ENCODE peak calls at places on chromosomes 7 and 10, in five cellular contexts. G, O, F, I and W are unnamed samples.

GRCh38 chr10:112026438-112026837 is 157.1 kb downstream of the GPAM start:
- DNase-seq in I (no peak), F (no peak), G (no peak), O (no peak), W (no peak)

GRCh38 chr10:126016156-126016805 is 119.9 kb downstream of the FANK1 start:
- DNase-seq in I (no peak), G (no peak), O (no peak), F (no peak), W (no peak)

GRCh38 chr7:99918959-99919813 is at the start of gene TRIM4:
- DNase-seq in O (peak), I (peak), F (peak), G (peak), W (peak)

GRCh38 chr10:102796407-102797176 is 40.6 kb downstream of the CYP17A1 start:
- DNase-seq in F (peak), I (peak), O (no peak), G (peak), W (peak)

GRCh38 chr10:63528084-63528744 is 7.0 kb downstream of the REEP3 start:
- DNase-seq in I (no peak), F (no peak), O (no peak), G (no peak), W (no peak)

GRCh38 chr10:21083861-21084260 is 186.8 kb upstream of the NEBL start:
- DNase-seq in G (no peak), O (no peak), F (no peak), I (no peak), W (no peak)

GRCh38 chr7:121901026-121901425 is 28.1 kb downstream of the PTPRZ1 start:
- DNase-seq in I (no peak), G (no peak), F (no peak), O (no peak), W (no peak)

GRCh38 chr7:129053938-129054437 is 923 bp downstream of the TNPO3 start:
- DNase-seq in G (no peak), F (no peak), O (peak), I (no peak), W (peak)

GRCh38 chr10:28906934-28907333 is 229.6 kb downstream of the BAMBI start:
- DNase-seq in I (no peak), G (no peak), O (no peak), F (no peak), W (no peak)

GRCh38 chr10:95354130-95354529 is 63.3 kb upstream of the PDLIM1 start:
- DNase-seq in O (no peak), I (no peak), F (no peak), G (no peak), W (no peak)

GRCh38 chr10:61974611-61975010 is 73.1 kb downstream of the ARID5B start:
- DNase-seq in I (peak), F (no peak), G (no peak), O (no peak), W (no peak)

GRCh38 chr10:132657737-132658136 is 120.2 kb downstream of the INPP5A start:
- DNase-seq in O (no peak), I (no peak), F (no peak), G (no peak), W (no peak)

GRCh38 chr10:26881600-26882331 is 21.0 kb upstream of the ABI1 start:
- DNase-seq in I (no peak), F (no peak), G (no peak), O (no peak), W (no peak)

GRCh38 chr7:107891619-107892366 is 810 bp downstream of the DLD start:
- DNase-seq in F (no peak), O (no peak), I (no peak), G (no peak), W (no peak)

GRCh38 chr10:91162050-91162494 is 58.4 kb upstream of the PCGF5 start:
- DNase-seq in I (no peak), G (peak), O (no peak), F (no peak), W (no peak)

GRCh38 chr7:76267107-76267834 is 35.2 kb upstream of the HSPB1 start:
- DNase-seq in I (no peak), O (no peak), F (no peak), G (no peak), W (no peak)

GRCh38 chr7:74141705-74142104 is 32.5 kb upstream of the EIF4H start:
- DNase-seq in G (no peak), I (no peak), O (no peak), F (no peak), W (no peak)

GRCh38 chr7:131603932-131604331 is 47.5 kb upstream of the PODXL start:
- DNase-seq in O (no peak), G (no peak), F (no peak), I (no peak), W (no peak)

GRCh38 chr10:10045765-10046028 is 972.0 kb upstream of the CELF2 start:
- DNase-seq in G (no peak), O (no peak), I (no peak), F (no peak), W (no peak)

GRCh38 chr7:29807179-29807841 is 1.0 kb downstream of the WIPF3 start:
- DNase-seq in I (peak), G (no peak), O (no peak), F (no peak), W (peak)
- TF ChIP-seq CTCF in I (no peak), G (no peak), O (peak), F (no peak), W (no peak)

GRCh38 chr7:12923971-12924370 is 236.5 kb downstream of the ARL4A start:
- DNase-seq in F (no peak), I (peak), O (peak), G (no peak), W (no peak)
- H3K27ac ChIP-seq in F (no peak), I (no peak), O (no peak), G (no peak), W (no peak)

GRCh38 chr10:5582736-5583135 is 58.0 kb downstream of the CALML3 start:
- DNase-seq in I (no peak), F (no peak), G (no peak), O (no peak), W (no peak)
- TF ChIP-seq CTCF in I (no peak), F (no peak), G (no peak), O (no peak), W (no peak)

DNA sequence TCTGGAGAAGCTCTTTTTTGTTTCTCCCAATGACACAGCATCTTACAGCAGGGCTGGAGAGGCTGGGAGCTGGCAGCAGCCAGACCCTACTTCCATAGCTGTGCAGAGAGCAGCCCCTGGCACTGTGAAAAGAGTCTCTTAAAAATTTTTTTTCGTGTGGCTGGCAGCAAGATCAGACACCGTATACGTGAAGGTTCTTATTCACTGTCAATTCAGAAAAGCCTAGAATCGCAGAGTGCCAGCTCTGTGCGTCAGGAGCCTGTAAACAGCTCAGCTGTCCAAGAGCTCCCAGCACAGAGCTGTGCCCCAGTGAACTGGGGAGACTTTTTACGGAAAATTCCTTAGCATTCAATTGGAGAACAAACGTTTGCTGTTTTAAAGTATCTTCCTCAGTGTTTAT is 6.5 kb downstream of the BAG3 start:
- DNase-seq in G (no peak), F (no peak), O (no peak), I (no peak), W (no peak)
- H3K27ac ChIP-seq in G (peak), F (no peak), O (peak), I (no peak), W (no peak)

GRCh38 chr10:105729428-105729827 is 1088.3 kb downstream of the SORCS3 start:
- DNase-seq in O (no peak), F (no peak), I (peak), G (no peak), W (no peak)

GRCh38 chr10:105725007-105725406 is 1083.9 kb downstream of the SORCS3 start:
- DNase-seq in F (no peak), G (no peak), O (no peak), I (no peak), W (no peak)

GRCh38 chr10:105726149-105726548 is 1085.1 kb downstream of the SORCS3 start:
- DNase-seq in I (no peak), F (no peak), G (no peak), O (no peak), W (no peak)

GRCh38 chr10:105727131-105727530 is 1086.0 kb downstream of the SORCS3 start:
- DNase-seq in I (no peak), G (no peak), F (no peak), O (no peak), W (no peak)
- TF ChIP-seq CTCF in I (no peak), G (no peak), F (no peak), O (no peak), W (no peak)

DNA sequence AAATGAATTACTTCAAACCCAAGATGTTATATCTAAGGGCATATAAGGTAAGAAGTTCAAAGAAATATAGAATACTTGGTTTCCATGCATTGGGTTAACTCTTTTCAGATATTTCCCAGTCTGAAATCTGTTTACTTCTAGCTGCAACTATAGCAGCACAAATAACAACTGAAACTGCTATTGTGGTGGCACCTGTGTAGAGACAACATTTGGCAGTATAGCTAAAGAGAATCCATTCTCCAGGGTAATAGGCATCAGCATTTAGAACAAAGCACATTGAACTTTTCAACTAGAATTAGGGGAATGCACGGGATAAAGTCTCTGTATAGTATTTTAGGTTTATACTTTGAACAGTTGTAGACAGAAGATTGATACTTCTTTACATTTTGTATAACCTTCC is 19.7 kb upstream of the CALCR start:
- DNase-seq in F (no peak), I (no peak), G (no peak), O (no peak), W (no peak)
- H3K27ac ChIP-seq in F (no peak), I (no peak), G (no peak), O (no peak), W (no peak)

GRCh38 chr7:146773506-146773905 is 656.9 kb downstream of the CNTNAP2 start:
- DNase-seq in G (no peak), O (no peak), F (no peak), I (no peak), W (no peak)

GRCh38 chr7:146768941-146769340 is 652.3 kb downstream of the CNTNAP2 start:
- DNase-seq in G (no peak), I (no peak), O (no peak), F (no peak), W (no peak)

DNA sequence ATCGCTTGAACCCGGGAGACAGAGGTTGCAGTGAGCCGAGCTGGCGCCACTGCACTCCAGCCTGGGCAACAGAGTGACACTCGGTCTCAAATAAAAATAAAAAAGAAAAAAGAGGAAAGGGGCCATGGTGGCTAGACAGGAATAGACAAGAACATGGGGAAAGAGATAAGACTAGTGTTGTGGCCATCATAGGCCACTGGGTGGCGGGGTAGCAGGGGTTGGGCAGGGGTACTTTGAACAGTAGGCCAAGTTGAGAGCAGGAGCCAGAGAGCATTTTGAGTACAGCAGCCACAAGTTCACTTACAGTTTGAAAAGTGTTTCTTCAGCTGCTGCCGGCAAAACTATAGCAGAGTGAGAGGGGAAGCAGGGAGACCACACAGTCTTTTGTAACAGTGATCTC is 656.0 kb downstream of the CNTNAP2 start:
- DNase-seq in I (no peak), F (no peak), O (no peak), G (no peak), W (no peak)
- TF ChIP-seq CTCF in I (no peak), F (no peak), O (peak), G (no peak), W (no peak)

GRCh38 chr7:156374335-156374734 is 266.2 kb upstream of the RNF32 start:
- DNase-seq in G (no peak), O (no peak), I (no peak), F (no peak), W (no peak)

GRCh38 chr7:156376317-156376716 is 264.3 kb upstream of the RNF32 start:
- DNase-seq in I (no peak), G (no peak), O (no peak), F (no peak), W (no peak)

GRCh38 chr7:156380261-156380660 is 260.3 kb upstream of the RNF32 start:
- DNase-seq in F (no peak), O (no peak), G (peak), I (peak), W (no peak)

GRCh38 chr7:156379242-156380070 is 261.1 kb upstream of the RNF32 start:
- DNase-seq in F (no peak), G (no peak), I (peak), O (no peak), W (no peak)

GRCh38 chr7:156378806-156379205 is 261.8 kb upstream of the RNF32 start:
- DNase-seq in F (no peak), G (peak), I (no peak), O (no peak), W (no peak)
- H3K27ac ChIP-seq in F (no peak), G (peak), I (no peak), O (no peak), W (no peak)